ENCODE peak calls at places on chromosomes 7 and 10, in six cellular contexts. One of them, this sample, is unnamed.

GRCh38 chr10:3482200-3482993 is 302.6 kb downstream of the KLF6 start:
- ATAC-seq in Panc1: no peak
- ATAC-seq in CD4-positive, CD25-positive, alpha-beta regulatory T cell: no peak
- ATAC-seq in body of pancreas: peak; percentile 87
- ATAC-seq in upper lobe of left lung: peak; percentile 67
- ATAC-seq in mucosa of descending colon: peak; percentile 79
- ATAC-seq in this sample: peak; percentile 83

GRCh38 chr7:131173148-131173890 is 154.4 kb upstream of the MKLN1 start:
- ATAC-seq in upper lobe of left lung: no peak
- ATAC-seq in CD4-positive, CD25-positive, alpha-beta regulatory T cell: no peak
- ATAC-seq in Panc1: peak; percentile 95
- ATAC-seq in mucosa of descending colon: no peak
- ATAC-seq in body of pancreas: no peak
- ATAC-seq in this sample: no peak

GRCh38 chr7:92769361-92769633 is 67.1 kb downstream of the CDK6 start:
- ATAC-seq in CD4-positive, CD25-positive, alpha-beta regulatory T cell: no peak
- ATAC-seq in upper lobe of left lung: no peak
- ATAC-seq in mucosa of descending colon: no peak
- ATAC-seq in body of pancreas: no peak
- ATAC-seq in Panc1: no peak
- ATAC-seq in this sample: no peak

GRCh38 chr7:95246935-95247370 is 77.4 kb downstream of the PON1 start:
- ATAC-seq in body of pancreas: peak; percentile 85
- ATAC-seq in Panc1: peak; percentile 76
- ATAC-seq in upper lobe of left lung: peak; percentile 90
- ATAC-seq in mucosa of descending colon: peak; percentile 95
- ATAC-seq in CD4-positive, CD25-positive, alpha-beta regulatory T cell: no peak
- ATAC-seq in this sample: no peak

GRCh38 chr7:101828308-101829020 is 11.0 kb downstream of the CUX1 start:
- ATAC-seq in upper lobe of left lung: no peak
- ATAC-seq in CD4-positive, CD25-positive, alpha-beta regulatory T cell: no peak
- ATAC-seq in mucosa of descending colon: no peak
- ATAC-seq in Panc1: no peak
- ATAC-seq in body of pancreas: no peak
- ATAC-seq in this sample: no peak

GRCh38 chr10:44968887-44969400 is 9.3 kb downstream of the RASSF4 start:
- ATAC-seq in upper lobe of left lung: no peak
- ATAC-seq in Panc1: no peak
- ATAC-seq in body of pancreas: no peak
- ATAC-seq in mucosa of descending colon: no peak
- ATAC-seq in CD4-positive, CD25-positive, alpha-beta regulatory T cell: no peak
- ATAC-seq in this sample: no peak

GRCh38 chr7:51038573-51038972 is 255.9 kb upstream of the GRB10 start:
- ATAC-seq in mucosa of descending colon: no peak
- ATAC-seq in Panc1: no peak
- ATAC-seq in body of pancreas: no peak
- ATAC-seq in upper lobe of left lung: no peak
- ATAC-seq in CD4-positive, CD25-positive, alpha-beta regulatory T cell: no peak
- ATAC-seq in this sample: no peak

GRCh38 chr10:6516277-6516676 is 63.8 kb downstream of the PRKCQ start:
- ATAC-seq in mucosa of descending colon: no peak
- ATAC-seq in upper lobe of left lung: no peak
- ATAC-seq in Panc1: no peak
- ATAC-seq in CD4-positive, CD25-positive, alpha-beta regulatory T cell: no peak
- ATAC-seq in body of pancreas: no peak
- ATAC-seq in this sample: no peak

GRCh38 chr7:156998988-156999610 is 11.4 kb downstream of the MNX1 start:
- ATAC-seq in body of pancreas: peak; percentile 33
- ATAC-seq in CD4-positive, CD25-positive, alpha-beta regulatory T cell: no peak
- ATAC-seq in mucosa of descending colon: peak; percentile 22
- ATAC-seq in upper lobe of left lung: peak; percentile 4
- ATAC-seq in Panc1: no peak
- ATAC-seq in this sample: no peak

GRCh38 chr10:101938316-101939272 is 95.0 kb upstream of the KCNIP2 start:
- ATAC-seq in body of pancreas: no peak
- ATAC-seq in mucosa of descending colon: peak; percentile 70
- ATAC-seq in Panc1: no peak
- ATAC-seq in CD4-positive, CD25-positive, alpha-beta regulatory T cell: no peak
- ATAC-seq in upper lobe of left lung: peak; percentile 79
- ATAC-seq in this sample: no peak

GRCh38 chr10:31299119-31299518 is 19.9 kb upstream of the ZEB1 start:
- ATAC-seq in CD4-positive, CD25-positive, alpha-beta regulatory T cell: peak; percentile 48
- ATAC-seq in body of pancreas: no peak
- ATAC-seq in upper lobe of left lung: no peak
- ATAC-seq in Panc1: no peak
- ATAC-seq in mucosa of descending colon: no peak
- ATAC-seq in this sample: peak; percentile 23

GRCh38 chr7:922334-923107 is 32.0 kb downstream of the ADAP1 start:
- ATAC-seq in mucosa of descending colon: no peak
- ATAC-seq in Panc1: peak; percentile 1
- ATAC-seq in body of pancreas: no peak
- ATAC-seq in CD4-positive, CD25-positive, alpha-beta regulatory T cell: no peak
- ATAC-seq in upper lobe of left lung: no peak
- ATAC-seq in this sample: no peak

GRCh38 chr10:82392533-82392932 is 517.5 kb downstream of the NRG3 start:
- ATAC-seq in mucosa of descending colon: no peak
- ATAC-seq in Panc1: no peak
- ATAC-seq in upper lobe of left lung: no peak
- ATAC-seq in CD4-positive, CD25-positive, alpha-beta regulatory T cell: no peak
- ATAC-seq in body of pancreas: peak; percentile 55
- ATAC-seq in this sample: no peak

GRCh38 chr10:30573714-30574422 is 55.7 kb downstream of the LYZL2 start:
- ATAC-seq in Panc1: no peak
- ATAC-seq in CD4-positive, CD25-positive, alpha-beta regulatory T cell: no peak
- ATAC-seq in upper lobe of left lung: peak; percentile 40
- ATAC-seq in body of pancreas: no peak
- ATAC-seq in mucosa of descending colon: no peak
- ATAC-seq in this sample: no peak

GRCh38 chr10:132528064-132528800 is 9.4 kb upstream of the INPP5A start:
- ATAC-seq in CD4-positive, CD25-positive, alpha-beta regulatory T cell: no peak
- ATAC-seq in mucosa of descending colon: no peak
- ATAC-seq in body of pancreas: no peak
- ATAC-seq in upper lobe of left lung: peak; percentile 27
- ATAC-seq in Panc1: no peak
- ATAC-seq in this sample: no peak

GRCh38 chr10:89100680-89101079 is 106.4 kb downstream of the CH25H start:
- ATAC-seq in mucosa of descending colon: no peak
- ATAC-seq in upper lobe of left lung: peak; percentile 26
- ATAC-seq in CD4-positive, CD25-positive, alpha-beta regulatory T cell: no peak
- ATAC-seq in body of pancreas: peak; percentile 38
- ATAC-seq in Panc1: no peak
- ATAC-seq in this sample: no peak

This sample was measured in esophagus mucosa.